ENCODE peak calls at places on chromosomes 1 and 21, in eight cellular contexts. One of them, this sample, is unnamed.

GRCh38 chr1:35866998-35867397 is 16.0 kb upstream of the AGO1 start:
- DNase-seq in CD4-positive, CD25-positive, alpha-beta regulatory T cell: no peak
- DNase-seq in right atrium auricular region: no peak
- DNase-seq in effector memory CD4-positive, alpha-beta T cell: no peak
- DNase-seq in body of pancreas: no peak
- DNase-seq in SK-N-SH: no peak
- DNase-seq in heart right ventricle: no peak
- DNase-seq in pancreas: no peak
- DNase-seq in this sample: no peak

GRCh38 chr1:179021873-179022272 is 3.8 kb upstream of the FAM20B start:
- DNase-seq in CD4-positive, CD25-positive, alpha-beta regulatory T cell: no peak
- DNase-seq in right atrium auricular region: no peak
- DNase-seq in effector memory CD4-positive, alpha-beta T cell: no peak
- DNase-seq in body of pancreas: no peak
- DNase-seq in SK-N-SH: peak
- DNase-seq in heart right ventricle: no peak
- DNase-seq in pancreas: no peak
- DNase-seq in this sample: no peak

GRCh38 chr1:33725037-33725436 is 138.8 kb upstream of the HMGB4 start:
- DNase-seq in CD4-positive, CD25-positive, alpha-beta regulatory T cell: no peak
- DNase-seq in right atrium auricular region: no peak
- DNase-seq in effector memory CD4-positive, alpha-beta T cell: no peak
- DNase-seq in body of pancreas: no peak
- DNase-seq in SK-N-SH: no peak
- DNase-seq in heart right ventricle: no peak
- DNase-seq in pancreas: no peak
- DNase-seq in this sample: no peak

GRCh38 chr1:160777486-160778089 is 18.4 kb upstream of the LY9 start:
- DNase-seq in CD4-positive, CD25-positive, alpha-beta regulatory T cell: peak
- DNase-seq in right atrium auricular region: no peak
- DNase-seq in effector memory CD4-positive, alpha-beta T cell: peak
- DNase-seq in body of pancreas: peak
- DNase-seq in SK-N-SH: peak
- DNase-seq in heart right ventricle: no peak
- DNase-seq in pancreas: peak
- DNase-seq in this sample: no peak

GRCh38 chr1:19169642-19170041 is 40.4 kb downstream of the UBR4 start:
- DNase-seq in CD4-positive, CD25-positive, alpha-beta regulatory T cell: peak
- DNase-seq in right atrium auricular region: no peak
- DNase-seq in effector memory CD4-positive, alpha-beta T cell: no peak
- DNase-seq in body of pancreas: no peak
- DNase-seq in SK-N-SH: no peak
- DNase-seq in heart right ventricle: no peak
- DNase-seq in pancreas: no peak
- DNase-seq in this sample: no peak

GRCh38 chr21:33236799-33237198 is 7.1 kb downstream of the IFNAR2 start:
- DNase-seq in CD4-positive, CD25-positive, alpha-beta regulatory T cell: no peak
- DNase-seq in right atrium auricular region: no peak
- DNase-seq in effector memory CD4-positive, alpha-beta T cell: no peak
- DNase-seq in body of pancreas: no peak
- DNase-seq in SK-N-SH: no peak
- DNase-seq in heart right ventricle: no peak
- DNase-seq in pancreas: no peak
- DNase-seq in this sample: no peak

GRCh38 chr1:13700521-13701273 is 709 bp downstream of the PRDM2 start:
- DNase-seq in CD4-positive, CD25-positive, alpha-beta regulatory T cell: peak
- DNase-seq in right atrium auricular region: peak
- DNase-seq in effector memory CD4-positive, alpha-beta T cell: peak
- DNase-seq in body of pancreas: peak
- DNase-seq in SK-N-SH: no peak
- DNase-seq in heart right ventricle: peak
- DNase-seq in pancreas: peak
- DNase-seq in this sample: peak

GRCh38 chr1:203462878-203463277 is 12.7 kb upstream of the PRELP start:
- DNase-seq in CD4-positive, CD25-positive, alpha-beta regulatory T cell: no peak
- DNase-seq in right atrium auricular region: peak
- DNase-seq in effector memory CD4-positive, alpha-beta T cell: no peak
- DNase-seq in body of pancreas: no peak
- DNase-seq in SK-N-SH: no peak
- DNase-seq in heart right ventricle: no peak
- DNase-seq in pancreas: no peak
- DNase-seq in this sample: peak

GRCh38 chr1:154557248-154557938 is 1.1 kb downstream of the UBE2Q1 start:
- DNase-seq in CD4-positive, CD25-positive, alpha-beta regulatory T cell: peak
- DNase-seq in right atrium auricular region: no peak
- DNase-seq in effector memory CD4-positive, alpha-beta T cell: no peak
- DNase-seq in body of pancreas: no peak
- DNase-seq in SK-N-SH: no peak
- DNase-seq in heart right ventricle: no peak
- DNase-seq in pancreas: no peak
- DNase-seq in this sample: no peak

GRCh38 chr1:156673387-156674121 is 3.7 kb downstream of the NES start:
- DNase-seq in CD4-positive, CD25-positive, alpha-beta regulatory T cell: no peak
- DNase-seq in right atrium auricular region: no peak
- DNase-seq in effector memory CD4-positive, alpha-beta T cell: no peak
- DNase-seq in body of pancreas: no peak
- DNase-seq in SK-N-SH: no peak
- DNase-seq in heart right ventricle: no peak
- DNase-seq in pancreas: no peak
- DNase-seq in this sample: no peak

GRCh38 chr1:87224209-87224608 is 104.5 kb upstream of the LMO4 start:
- DNase-seq in CD4-positive, CD25-positive, alpha-beta regulatory T cell: no peak
- DNase-seq in right atrium auricular region: no peak
- DNase-seq in effector memory CD4-positive, alpha-beta T cell: no peak
- DNase-seq in body of pancreas: no peak
- DNase-seq in SK-N-SH: no peak
- DNase-seq in heart right ventricle: no peak
- DNase-seq in pancreas: no peak
- DNase-seq in this sample: no peak

GRCh38 chr1:180630408-180631196 is 1.2 kb upstream of the XPR1 start:
- DNase-seq in CD4-positive, CD25-positive, alpha-beta regulatory T cell: no peak
- DNase-seq in right atrium auricular region: no peak
- DNase-seq in effector memory CD4-positive, alpha-beta T cell: no peak
- DNase-seq in body of pancreas: no peak
- DNase-seq in SK-N-SH: no peak
- DNase-seq in heart right ventricle: no peak
- DNase-seq in pancreas: no peak
- DNase-seq in this sample: no peak

GRCh38 chr1:180994262-180994661 is 28.4 kb downstream of the STX6 start:
- DNase-seq in CD4-positive, CD25-positive, alpha-beta regulatory T cell: peak
- DNase-seq in right atrium auricular region: no peak
- DNase-seq in effector memory CD4-positive, alpha-beta T cell: no peak
- DNase-seq in body of pancreas: no peak
- DNase-seq in SK-N-SH: no peak
- DNase-seq in heart right ventricle: no peak
- DNase-seq in pancreas: no peak
- DNase-seq in this sample: no peak

GRCh38 chr1:185314416-185314815 is 2.6 kb downstream of the IVNS1ABP start:
- DNase-seq in CD4-positive, CD25-positive, alpha-beta regulatory T cell: no peak
- DNase-seq in right atrium auricular region: no peak
- DNase-seq in effector memory CD4-positive, alpha-beta T cell: no peak
- DNase-seq in body of pancreas: no peak
- DNase-seq in SK-N-SH: no peak
- DNase-seq in heart right ventricle: no peak
- DNase-seq in pancreas: no peak
- DNase-seq in this sample: no peak

GRCh38 chr1:28130901-28131300 is 42.5 kb upstream of the EYA3 start:
- DNase-seq in CD4-positive, CD25-positive, alpha-beta regulatory T cell: no peak
- DNase-seq in right atrium auricular region: no peak
- DNase-seq in effector memory CD4-positive, alpha-beta T cell: no peak
- DNase-seq in body of pancreas: no peak
- DNase-seq in SK-N-SH: no peak
- DNase-seq in heart right ventricle: no peak
- DNase-seq in pancreas: no peak
- DNase-seq in this sample: no peak

GRCh38 chr1:31615414-31615813 is 2.1 kb upstream of the HCRTR1 start:
- DNase-seq in CD4-positive, CD25-positive, alpha-beta regulatory T cell: no peak
- DNase-seq in right atrium auricular region: no peak
- DNase-seq in effector memory CD4-positive, alpha-beta T cell: no peak
- DNase-seq in body of pancreas: no peak
- DNase-seq in SK-N-SH: no peak
- DNase-seq in heart right ventricle: no peak
- DNase-seq in pancreas: no peak
- DNase-seq in this sample: no peak

GRCh38 chr1:213264534-213264933 is 213.5 kb downstream of the RPS6KC1 start:
- DNase-seq in CD4-positive, CD25-positive, alpha-beta regulatory T cell: no peak
- DNase-seq in right atrium auricular region: no peak
- DNase-seq in effector memory CD4-positive, alpha-beta T cell: no peak
- DNase-seq in body of pancreas: no peak
- DNase-seq in SK-N-SH: no peak
- DNase-seq in heart right ventricle: no peak
- DNase-seq in pancreas: no peak
- DNase-seq in this sample: no peak

GRCh38 chr1:82836246-82836645 is 1035.5 kb downstream of the ADGRL2 start:
- DNase-seq in CD4-positive, CD25-positive, alpha-beta regulatory T cell: no peak
- DNase-seq in right atrium auricular region: no peak
- DNase-seq in effector memory CD4-positive, alpha-beta T cell: no peak
- DNase-seq in body of pancreas: no peak
- DNase-seq in SK-N-SH: no peak
- DNase-seq in heart right ventricle: no peak
- DNase-seq in pancreas: no peak
- DNase-seq in this sample: no peak

GRCh38 chr1:82829527-82829926 is 1028.8 kb downstream of the ADGRL2 start:
- DNase-seq in CD4-positive, CD25-positive, alpha-beta regulatory T cell: no peak
- DNase-seq in right atrium auricular region: no peak
- DNase-seq in effector memory CD4-positive, alpha-beta T cell: no peak
- DNase-seq in body of pancreas: no peak
- DNase-seq in SK-N-SH: peak
- DNase-seq in heart right ventricle: no peak
- DNase-seq in pancreas: no peak
- DNase-seq in this sample: no peak

DNA sequence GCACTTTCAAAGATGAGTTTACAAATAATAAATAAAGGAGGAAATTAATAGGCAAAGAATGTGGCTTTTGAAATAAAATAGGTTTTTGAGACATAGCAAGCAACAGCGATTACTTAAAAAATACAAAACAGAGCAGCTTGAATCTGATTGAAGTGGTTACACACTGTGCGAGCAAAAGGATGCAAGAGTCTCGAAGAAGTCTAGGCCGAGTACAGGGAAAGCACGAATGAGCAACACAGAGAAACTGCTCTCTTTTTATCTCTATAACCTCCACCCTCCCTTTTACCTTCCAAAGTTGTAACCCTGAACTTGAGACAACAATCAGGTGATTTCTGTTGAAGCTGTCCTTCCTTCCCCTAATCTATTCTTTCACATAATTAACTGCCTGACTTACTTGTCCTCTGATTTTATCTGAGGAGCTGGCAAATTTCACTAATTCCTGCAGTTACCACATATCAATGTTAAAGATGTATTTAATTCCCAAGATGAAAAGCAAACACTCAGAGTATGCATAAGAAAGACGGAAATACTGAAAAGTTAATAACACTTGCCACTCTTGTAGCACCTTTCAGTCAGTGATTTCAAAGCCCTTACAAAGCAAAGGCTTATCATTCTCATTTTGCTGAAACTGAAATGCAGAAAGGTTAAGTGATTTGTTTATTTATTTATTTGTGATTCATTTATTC is 1030.1 kb downstream of the ADGRL2 start:
- DNase-seq in CD4-positive, CD25-positive, alpha-beta regulatory T cell: no peak
- DNase-seq in right atrium auricular region: no peak
- DNase-seq in effector memory CD4-positive, alpha-beta T cell: no peak
- DNase-seq in body of pancreas: no peak
- DNase-seq in SK-N-SH: no peak
- DNase-seq in heart right ventricle: no peak
- DNase-seq in pancreas: no peak
- DNase-seq in this sample: no peak
- H3K4me3 ChIP-seq in CD4-positive, CD25-positive, alpha-beta regulatory T cell: no peak
- H3K4me3 ChIP-seq in right atrium auricular region: no peak
- H3K4me3 ChIP-seq in effector memory CD4-positive, alpha-beta T cell: no peak
- H3K4me3 ChIP-seq in body of pancreas: no peak
- H3K4me3 ChIP-seq in SK-N-SH: no peak
- H3K4me3 ChIP-seq in heart right ventricle: no peak
- H3K4me3 ChIP-seq in pancreas: no peak
- H3K4me3 ChIP-seq in this sample: no peak

DNA sequence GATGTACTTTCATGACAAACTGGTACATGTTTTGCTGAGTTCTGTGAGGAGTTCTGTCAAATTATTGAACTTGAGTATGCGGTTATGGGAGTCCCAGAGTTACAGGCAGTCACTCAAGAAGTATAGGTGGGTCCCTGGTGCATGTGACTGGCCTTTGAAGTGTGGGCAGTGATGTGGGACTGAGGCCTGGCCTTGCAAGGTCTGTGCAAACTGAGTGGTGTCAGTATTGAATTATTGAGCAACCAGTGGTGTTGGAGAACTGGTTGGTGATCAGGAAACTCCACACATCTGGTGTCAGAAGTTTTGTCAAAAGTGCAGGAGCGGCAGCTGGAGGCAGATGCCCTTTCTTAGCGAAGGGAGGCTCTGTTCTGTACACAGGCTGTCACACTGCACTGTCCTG is 5.2 kb downstream of the ZNF678 start:
- DNase-seq in CD4-positive, CD25-positive, alpha-beta regulatory T cell: no peak
- DNase-seq in right atrium auricular region: no peak
- DNase-seq in effector memory CD4-positive, alpha-beta T cell: no peak
- DNase-seq in body of pancreas: no peak
- DNase-seq in SK-N-SH: no peak
- DNase-seq in heart right ventricle: no peak
- DNase-seq in pancreas: no peak
- DNase-seq in this sample: no peak
- H3K4me3 ChIP-seq in CD4-positive, CD25-positive, alpha-beta regulatory T cell: no peak
- H3K4me3 ChIP-seq in right atrium auricular region: no peak
- H3K4me3 ChIP-seq in effector memory CD4-positive, alpha-beta T cell: no peak
- H3K4me3 ChIP-seq in body of pancreas: no peak
- H3K4me3 ChIP-seq in SK-N-SH: no peak
- H3K4me3 ChIP-seq in heart right ventricle: no peak
- H3K4me3 ChIP-seq in pancreas: no peak
- H3K4me3 ChIP-seq in this sample: no peak

GRCh38 chr1:153546371-153546770 is 765 bp upstream of the S100A4 start:
- DNase-seq in CD4-positive, CD25-positive, alpha-beta regulatory T cell: no peak
- DNase-seq in right atrium auricular region: no peak
- DNase-seq in effector memory CD4-positive, alpha-beta T cell: no peak
- DNase-seq in body of pancreas: no peak
- DNase-seq in SK-N-SH: no peak
- DNase-seq in heart right ventricle: no peak
- DNase-seq in pancreas: no peak
- DNase-seq in this sample: no peak
- H3K4me3 ChIP-seq in CD4-positive, CD25-positive, alpha-beta regulatory T cell: peak
- H3K4me3 ChIP-seq in right atrium auricular region: peak
- H3K4me3 ChIP-seq in effector memory CD4-positive, alpha-beta T cell: peak
- H3K4me3 ChIP-seq in body of pancreas: no peak
- H3K4me3 ChIP-seq in SK-N-SH: no peak
- H3K4me3 ChIP-seq in heart right ventricle: no peak
- H3K4me3 ChIP-seq in pancreas: no peak
- H3K4me3 ChIP-seq in this sample: no peak

DNA sequence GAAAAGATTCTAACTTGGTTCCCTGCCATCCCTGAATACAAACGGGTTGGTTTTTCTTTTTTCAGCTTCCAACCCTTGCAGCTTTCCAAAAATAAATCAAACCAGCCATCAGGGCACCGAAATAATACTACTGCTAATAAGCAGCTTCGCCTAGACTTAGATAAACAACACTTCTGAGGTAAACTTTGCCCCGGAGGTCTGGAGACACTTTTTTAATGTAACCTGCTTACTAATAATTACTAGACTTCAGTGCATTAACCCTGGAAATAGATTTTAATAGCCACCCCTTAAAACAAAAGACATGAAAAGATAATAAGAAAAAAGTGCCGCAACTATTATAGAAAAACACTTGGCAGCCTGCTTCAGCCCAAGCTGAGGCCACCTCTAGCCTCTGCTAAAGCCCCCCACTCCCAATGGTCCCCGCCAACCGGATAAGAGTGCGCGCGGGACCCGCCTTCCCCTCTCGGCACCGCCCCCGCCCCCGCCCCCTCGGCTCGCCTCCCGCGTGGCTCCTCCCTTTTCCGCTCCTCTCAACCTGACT is 405 bp upstream of the GADD45A start:
- DNase-seq in CD4-positive, CD25-positive, alpha-beta regulatory T cell: no peak
- DNase-seq in right atrium auricular region: no peak
- DNase-seq in effector memory CD4-positive, alpha-beta T cell: no peak
- DNase-seq in body of pancreas: no peak
- DNase-seq in SK-N-SH: no peak
- DNase-seq in heart right ventricle: no peak
- DNase-seq in pancreas: no peak
- DNase-seq in this sample: no peak
- H3K4me3 ChIP-seq in CD4-positive, CD25-positive, alpha-beta regulatory T cell: peak
- H3K4me3 ChIP-seq in right atrium auricular region: peak
- H3K4me3 ChIP-seq in effector memory CD4-positive, alpha-beta T cell: peak
- H3K4me3 ChIP-seq in body of pancreas: no peak
- H3K4me3 ChIP-seq in SK-N-SH: peak
- H3K4me3 ChIP-seq in heart right ventricle: peak
- H3K4me3 ChIP-seq in pancreas: no peak
- H3K4me3 ChIP-seq in this sample: peak

This sample was measured in aorta.